ENCODE peak calls at places on chromosomes 16 and 17, in seven cellular contexts. One of them, this sample, is unnamed. For H3K4me1, the result is how much of the 10 kb centered on the place peaks cover.

GRCh38 chr17:5418858-5419355 is 555 bp downstream of the NUP88 start:
- DNase-seq in mesendoderm: peak
- DNase-seq in H1: no peak
- DNase-seq in IMR-90: peak
- DNase-seq in H9: no peak
- DNase-seq in neuronal stem cell: peak
- DNase-seq in mesenchymal stem cell: peak
- DNase-seq in this sample: peak

GRCh38 chr17:57880086-57880456 is 30.2 kb upstream of the MRPS23 start:
- DNase-seq in mesendoderm: no peak
- DNase-seq in H1: no peak
- DNase-seq in IMR-90: no peak
- DNase-seq in H9: no peak
- DNase-seq in neuronal stem cell: no peak
- DNase-seq in mesenchymal stem cell: no peak
- DNase-seq in this sample: peak

GRCh38 chr17:56471661-56472060 is 121.8 kb upstream of the NOG start:
- DNase-seq in mesendoderm: no peak
- DNase-seq in H1: no peak
- DNase-seq in IMR-90: peak
- DNase-seq in H9: no peak
- DNase-seq in neuronal stem cell: no peak
- DNase-seq in mesenchymal stem cell: no peak
- DNase-seq in this sample: no peak

GRCh38 chr17:16107165-16107770 is 107.6 kb downstream of the TTC19 start:
- DNase-seq in mesendoderm: no peak
- DNase-seq in H1: no peak
- DNase-seq in IMR-90: no peak
- DNase-seq in H9: no peak
- DNase-seq in neuronal stem cell: no peak
- DNase-seq in mesenchymal stem cell: peak
- DNase-seq in this sample: no peak

GRCh38 chr17:49361129-49361901 is 735 bp downstream of the ZNF652 start:
- DNase-seq in mesendoderm: peak
- DNase-seq in H1: peak
- DNase-seq in IMR-90: no peak
- DNase-seq in H9: peak
- DNase-seq in neuronal stem cell: no peak
- DNase-seq in mesenchymal stem cell: peak
- DNase-seq in this sample: peak

GRCh38 chr16:50881953-50882352 is 140.1 kb downstream of the CYLD start:
- DNase-seq in mesendoderm: no peak
- DNase-seq in H1: peak
- DNase-seq in IMR-90: no peak
- DNase-seq in H9: peak
- DNase-seq in neuronal stem cell: no peak
- DNase-seq in mesenchymal stem cell: no peak
- DNase-seq in this sample: no peak

GRCh38 chr17:58969612-58970011 is 137.1 kb downstream of the TRIM37 start:
- DNase-seq in mesendoderm: no peak
- DNase-seq in H1: no peak
- DNase-seq in IMR-90: peak
- DNase-seq in H9: no peak
- DNase-seq in neuronal stem cell: no peak
- DNase-seq in mesenchymal stem cell: no peak
- DNase-seq in this sample: no peak

GRCh38 chr16:56684926-56685590 is 2.8 kb downstream of the MT1X start:
- DNase-seq in mesendoderm: no peak
- DNase-seq in H1: no peak
- DNase-seq in IMR-90: no peak
- DNase-seq in H9: no peak
- DNase-seq in neuronal stem cell: no peak
- DNase-seq in mesenchymal stem cell: no peak
- DNase-seq in this sample: no peak

GRCh38 chr16:26963109-26963508 is 103.6 kb upstream of the C16orf82 start:
- DNase-seq in mesendoderm: peak
- DNase-seq in H1: peak
- DNase-seq in IMR-90: peak
- DNase-seq in H9: peak
- DNase-seq in neuronal stem cell: no peak
- DNase-seq in mesenchymal stem cell: no peak
- DNase-seq in this sample: peak

GRCh38 chr17:74711058-74711824 is 1.5 kb downstream of the CD300LF start:
- DNase-seq in mesendoderm: no peak
- DNase-seq in H1: no peak
- DNase-seq in IMR-90: no peak
- DNase-seq in H9: no peak
- DNase-seq in neuronal stem cell: no peak
- DNase-seq in mesenchymal stem cell: no peak
- DNase-seq in this sample: no peak

GRCh38 chr16:58464047-58464915 is 35.7 kb upstream of the NDRG4 start:
- DNase-seq in mesendoderm: no peak
- DNase-seq in H1: peak
- DNase-seq in IMR-90: no peak
- DNase-seq in H9: no peak
- DNase-seq in neuronal stem cell: peak
- DNase-seq in mesenchymal stem cell: no peak
- DNase-seq in this sample: no peak

GRCh38 chr16:75011634-75012307 is 12.9 kb downstream of the ZNRF1 start:
- DNase-seq in mesendoderm: no peak
- DNase-seq in H1: no peak
- DNase-seq in IMR-90: peak
- DNase-seq in H9: no peak
- DNase-seq in neuronal stem cell: no peak
- DNase-seq in mesenchymal stem cell: peak
- DNase-seq in this sample: peak

DNA sequence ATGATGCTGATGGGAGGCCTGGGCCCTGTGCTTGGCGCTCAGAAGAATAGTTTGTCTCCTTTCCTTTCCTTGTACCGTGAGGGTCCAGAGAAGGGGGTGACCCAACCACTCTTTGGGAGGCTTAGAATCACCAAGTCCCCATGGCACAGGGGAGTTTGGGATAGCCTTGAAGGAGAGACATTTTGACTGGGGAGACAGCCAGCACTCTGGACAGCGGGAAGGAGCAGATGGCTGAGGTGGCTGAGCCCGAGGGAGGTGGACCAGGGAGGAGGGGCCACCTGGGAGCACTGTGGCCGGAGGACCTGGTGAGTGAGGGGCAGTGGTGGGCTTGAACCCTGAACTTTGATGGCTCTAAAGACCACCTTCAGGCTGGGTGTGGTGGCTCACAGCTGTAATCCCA is 18.2 kb downstream of the MGAT5B start:
- DNase-seq in mesendoderm: no peak
- DNase-seq in H1: no peak
- DNase-seq in IMR-90: no peak
- DNase-seq in H9: no peak
- DNase-seq in neuronal stem cell: no peak
- DNase-seq in mesenchymal stem cell: no peak
- DNase-seq in this sample: no peak
- H4K8ac ChIP-seq in mesendoderm: no peak
- H4K8ac ChIP-seq in H1: no peak
- H4K8ac ChIP-seq in IMR-90: no peak
- H4K8ac ChIP-seq in H9: no peak
- H4K8ac ChIP-seq in neuronal stem cell: no peak
- H4K8ac ChIP-seq in mesenchymal stem cell: no peak
- H4K8ac ChIP-seq in this sample: no peak

GRCh38 chr16:68382296-68382718 is 66.0 kb downstream of the SMPD3 start:
- DNase-seq in mesendoderm: no peak
- DNase-seq in H1: peak
- DNase-seq in IMR-90: no peak
- DNase-seq in H9: peak
- DNase-seq in neuronal stem cell: no peak
- DNase-seq in mesenchymal stem cell: no peak
- DNase-seq in this sample: no peak
- H3K4ac ChIP-seq in mesendoderm: no peak
- H3K4ac ChIP-seq in H1: no peak
- H3K4ac ChIP-seq in IMR-90: no peak
- H3K4ac ChIP-seq in H9: no peak
- H3K4ac ChIP-seq in neuronal stem cell: no peak
- H3K4ac ChIP-seq in mesenchymal stem cell: no peak
- H3K4ac ChIP-seq in this sample: no peak

GRCh38 chr17:81239714-81240555 is 817 bp downstream of the NDUFAF8 start:
- DNase-seq in mesendoderm: no peak
- DNase-seq in H1: no peak
- DNase-seq in IMR-90: peak
- DNase-seq in H9: no peak
- DNase-seq in neuronal stem cell: no peak
- DNase-seq in mesenchymal stem cell: peak
- DNase-seq in this sample: no peak
- H3K4me1 ChIP-seq in mesendoderm: under half
- H3K4me1 ChIP-seq in H1: under half
- H3K4me1 ChIP-seq in IMR-90: under half
- H3K4me1 ChIP-seq in H9: under half
- H3K4me1 ChIP-seq in neuronal stem cell: under half
- H3K4me1 ChIP-seq in mesenchymal stem cell: under half
- H3K4me1 ChIP-seq in this sample: under half

GRCh38 chr16:11202260-11203091 is 53.5 kb downstream of the SOCS1 start:
- DNase-seq in mesendoderm: no peak
- DNase-seq in H1: no peak
- DNase-seq in IMR-90: peak
- DNase-seq in H9: no peak
- DNase-seq in neuronal stem cell: no peak
- DNase-seq in mesenchymal stem cell: peak
- DNase-seq in this sample: no peak

GRCh38 chr16:11198817-11199216 is 57.2 kb downstream of the SOCS1 start:
- DNase-seq in mesendoderm: no peak
- DNase-seq in H1: no peak
- DNase-seq in IMR-90: no peak
- DNase-seq in H9: no peak
- DNase-seq in neuronal stem cell: no peak
- DNase-seq in mesenchymal stem cell: no peak
- DNase-seq in this sample: no peak

GRCh38 chr16:11198375-11198774 is 57.6 kb downstream of the SOCS1 start:
- DNase-seq in mesendoderm: no peak
- DNase-seq in H1: no peak
- DNase-seq in IMR-90: no peak
- DNase-seq in H9: no peak
- DNase-seq in neuronal stem cell: no peak
- DNase-seq in mesenchymal stem cell: no peak
- DNase-seq in this sample: no peak

GRCh38 chr16:11201498-11202259 is 54.3 kb downstream of the SOCS1 start:
- DNase-seq in mesendoderm: peak
- DNase-seq in H1: no peak
- DNase-seq in IMR-90: peak
- DNase-seq in H9: peak
- DNase-seq in neuronal stem cell: no peak
- DNase-seq in mesenchymal stem cell: peak
- DNase-seq in this sample: peak

DNA sequence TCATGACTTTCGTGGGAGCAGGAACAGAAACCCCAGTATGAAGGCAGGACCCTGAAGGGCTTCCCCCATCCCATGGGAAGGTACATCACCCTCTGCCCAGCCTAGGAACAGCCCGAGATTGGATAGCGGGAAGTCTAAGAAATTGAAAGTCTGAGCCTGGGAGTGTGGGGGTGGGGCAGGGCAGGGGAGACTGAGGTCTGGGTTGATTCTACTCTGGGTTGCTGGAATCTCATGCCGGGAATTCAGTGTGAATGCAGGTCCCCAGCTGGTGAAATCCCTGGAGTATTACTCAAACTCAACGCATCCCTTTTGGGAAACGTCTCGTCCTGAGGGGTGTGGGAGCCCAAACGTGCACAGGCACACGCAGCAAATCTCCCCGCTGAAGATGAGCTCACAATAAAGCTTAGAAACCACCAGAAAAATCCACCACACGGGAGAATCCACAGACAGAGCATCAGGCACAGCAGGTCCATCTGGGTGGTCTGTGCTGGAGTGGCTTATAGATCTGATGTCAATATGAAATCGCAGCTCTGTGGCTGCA is 55.4 kb downstream of the SOCS1 start:
- DNase-seq in mesendoderm: peak
- DNase-seq in H1: no peak
- DNase-seq in IMR-90: no peak
- DNase-seq in H9: no peak
- DNase-seq in neuronal stem cell: no peak
- DNase-seq in mesenchymal stem cell: no peak
- DNase-seq in this sample: no peak
- H4K8ac ChIP-seq in mesendoderm: no peak
- H4K8ac ChIP-seq in H1: no peak
- H4K8ac ChIP-seq in IMR-90: peak
- H4K8ac ChIP-seq in H9: no peak
- H4K8ac ChIP-seq in neuronal stem cell: no peak
- H4K8ac ChIP-seq in mesenchymal stem cell: no peak
- H4K8ac ChIP-seq in this sample: no peak

GRCh38 chr17:46832306-46832895 is 13.9 kb upstream of the WNT3 start:
- DNase-seq in mesendoderm: no peak
- DNase-seq in H1: no peak
- DNase-seq in IMR-90: no peak
- DNase-seq in H9: peak
- DNase-seq in neuronal stem cell: peak
- DNase-seq in mesenchymal stem cell: no peak
- DNase-seq in this sample: no peak

GRCh38 chr17:46831573-46832305 is 13.2 kb upstream of the WNT3 start:
- DNase-seq in mesendoderm: no peak
- DNase-seq in H1: no peak
- DNase-seq in IMR-90: no peak
- DNase-seq in H9: peak
- DNase-seq in neuronal stem cell: no peak
- DNase-seq in mesenchymal stem cell: no peak
- DNase-seq in this sample: no peak

GRCh38 chr17:46834846-46835245 is 16.4 kb upstream of the WNT3 start:
- DNase-seq in mesendoderm: no peak
- DNase-seq in H1: no peak
- DNase-seq in IMR-90: no peak
- DNase-seq in H9: no peak
- DNase-seq in neuronal stem cell: no peak
- DNase-seq in mesenchymal stem cell: no peak
- DNase-seq in this sample: no peak

GRCh38 chr17:46833840-46834208 is 15.3 kb upstream of the WNT3 start:
- DNase-seq in mesendoderm: no peak
- DNase-seq in H1: no peak
- DNase-seq in IMR-90: no peak
- DNase-seq in H9: no peak
- DNase-seq in neuronal stem cell: no peak
- DNase-seq in mesenchymal stem cell: no peak
- DNase-seq in this sample: no peak

DNA sequence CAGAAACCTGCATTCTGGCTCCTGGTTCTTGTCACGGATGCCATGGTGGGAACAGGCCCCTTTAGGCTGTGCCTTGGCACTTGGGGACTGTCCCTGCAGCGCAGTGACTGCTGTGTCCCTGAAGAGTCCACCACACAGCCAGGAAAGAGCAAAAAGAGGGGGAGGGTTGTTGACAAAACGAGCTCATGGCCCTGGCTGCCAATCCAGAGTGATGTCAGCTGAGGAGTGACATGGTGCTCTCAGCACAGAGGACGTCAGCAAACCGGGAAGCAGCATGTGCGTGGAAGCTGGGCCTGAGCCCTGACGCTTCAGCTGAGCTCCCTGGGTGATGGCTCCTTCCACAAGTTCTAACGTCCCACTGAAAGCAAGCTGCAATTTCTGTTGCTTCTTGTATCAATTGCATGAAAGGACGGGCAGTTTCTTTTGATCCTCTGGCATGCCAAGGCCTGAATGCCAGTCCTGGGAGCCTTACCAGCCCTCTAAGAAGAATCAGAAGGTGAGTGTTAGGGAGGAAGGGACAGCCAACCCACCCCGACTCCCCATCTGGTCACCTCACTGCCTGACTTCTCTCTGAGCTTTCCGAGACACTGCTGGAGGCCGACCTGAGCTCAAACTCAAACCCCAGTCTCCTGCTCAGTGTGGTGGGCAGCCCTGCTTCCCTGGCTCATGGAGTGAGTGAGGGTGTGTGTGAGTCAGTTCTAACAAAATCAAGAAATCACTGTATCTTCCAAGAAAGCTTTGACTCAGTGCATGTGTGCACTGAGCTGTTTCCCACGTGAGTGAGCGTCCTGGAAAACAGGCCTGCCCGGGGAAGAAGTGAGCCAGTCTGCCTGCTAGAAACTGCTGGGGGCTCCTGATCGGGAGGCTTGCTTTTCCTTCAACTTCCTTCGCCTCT is 14.7 kb upstream of the WNT3 start:
- DNase-seq in mesendoderm: peak
- DNase-seq in H1: no peak
- DNase-seq in IMR-90: peak
- DNase-seq in H9: peak
- DNase-seq in neuronal stem cell: no peak
- DNase-seq in mesenchymal stem cell: no peak
- DNase-seq in this sample: no peak
- H3K4ac ChIP-seq in mesendoderm: no peak
- H3K4ac ChIP-seq in H1: no peak
- H3K4ac ChIP-seq in IMR-90: no peak
- H3K4ac ChIP-seq in H9: no peak
- H3K4ac ChIP-seq in neuronal stem cell: no peak
- H3K4ac ChIP-seq in mesenchymal stem cell: no peak
- H3K4ac ChIP-seq in this sample: no peak